ENCODE peak calls at places on chromosome X, in four cellular contexts. One of them, this sample, is unnamed.

GRCh38 chrX:20487227-20487626 is 220.5 kb upstream of the RPS6KA3 start:
- DNase-seq in transverse colon: no peak
- DNase-seq in sigmoid colon: no peak
- DNase-seq in stomach: no peak
- DNase-seq in this sample: no peak

GRCh38 chrX:3268804-3269203 is 77.6 kb downstream of the MXRA5 start:
- DNase-seq in transverse colon: no peak
- DNase-seq in stomach: no peak
- DNase-seq in sigmoid colon: no peak
- DNase-seq in this sample: no peak

GRCh38 chrX:74286950-74287349 is 17.0 kb upstream of the ZCCHC13 start:
- DNase-seq in sigmoid colon: no peak
- DNase-seq in transverse colon: no peak
- DNase-seq in stomach: no peak
- DNase-seq in this sample: no peak

GRCh38 chrX:53263597-53264094 is 17.7 kb downstream of the IQSEC2 start:
- DNase-seq in stomach: no peak
- DNase-seq in transverse colon: no peak
- DNase-seq in sigmoid colon: no peak
- DNase-seq in this sample: no peak

GRCh38 chrX:50108264-50108663 is 92.5 kb downstream of the AKAP4 start:
- DNase-seq in sigmoid colon: no peak
- DNase-seq in stomach: no peak
- DNase-seq in transverse colon: no peak
- DNase-seq in this sample: no peak

GRCh38 chrX:131792789-131793462 is 230.2 kb upstream of the STK26 start:
- DNase-seq in stomach: peak; percentile 89
- DNase-seq in sigmoid colon: peak; percentile 95
- DNase-seq in transverse colon: peak; percentile 92
- DNase-seq in this sample: no peak

GRCh38 chrX:26295425-26295824 is 79.5 kb downstream of the MAGEB5 start:
- DNase-seq in transverse colon: no peak
- DNase-seq in stomach: no peak
- DNase-seq in sigmoid colon: no peak
- DNase-seq in this sample: no peak

GRCh38 chrX:150846130-150846529 is 52.3 kb downstream of the CD99L2 start:
- DNase-seq in stomach: no peak
- DNase-seq in sigmoid colon: no peak
- DNase-seq in transverse colon: no peak
- DNase-seq in this sample: no peak

GRCh38 chrX:39965051-39965573 is 132.6 kb downstream of the BCOR start:
- DNase-seq in transverse colon: no peak
- DNase-seq in sigmoid colon: no peak
- DNase-seq in stomach: no peak
- DNase-seq in this sample: no peak

GRCh38 chrX:82218361-82218760 is 1016.5 kb downstream of the SH3BGRL start:
- DNase-seq in transverse colon: no peak
- DNase-seq in stomach: no peak
- DNase-seq in sigmoid colon: no peak
- DNase-seq in this sample: peak; percentile 4

GRCh38 chrX:140092121-140092520 is 126.8 kb upstream of the CXorf66 start:
- DNase-seq in sigmoid colon: no peak
- DNase-seq in stomach: no peak
- DNase-seq in transverse colon: no peak
- DNase-seq in this sample: no peak

GRCh38 chrX:18098704-18099103 is 122.0 kb downstream of the BEND2 start:
- DNase-seq in sigmoid colon: no peak
- DNase-seq in transverse colon: no peak
- DNase-seq in stomach: no peak
- DNase-seq in this sample: no peak

GRCh38 chrX:47143894-47144625 is 442 bp downstream of the NDUFB11 start:
- DNase-seq in transverse colon: peak; percentile 33
- DNase-seq in stomach: no peak
- DNase-seq in sigmoid colon: peak; percentile 70
- DNase-seq in this sample: peak; percentile 6

GRCh38 chrX:123962006-123962485 is 540 bp downstream of the STAG2 start:
- DNase-seq in stomach: no peak
- DNase-seq in transverse colon: no peak
- DNase-seq in sigmoid colon: no peak
- DNase-seq in this sample: no peak

GRCh38 chrX:48496660-48497059 is 12.1 kb upstream of the PORCN start:
- DNase-seq in sigmoid colon: no peak
- DNase-seq in transverse colon: no peak
- DNase-seq in stomach: no peak
- DNase-seq in this sample: no peak

GRCh38 chrX:136684120-136684519 is 36.2 kb downstream of the CD40LG start:
- DNase-seq in transverse colon: no peak
- DNase-seq in stomach: no peak
- DNase-seq in sigmoid colon: no peak
- DNase-seq in this sample: no peak

GRCh38 chrX:154607370-154607769 is 11.7 kb downstream of the CTAG1B start:
- DNase-seq in stomach: no peak
- DNase-seq in transverse colon: no peak
- DNase-seq in sigmoid colon: no peak
- DNase-seq in this sample: peak; percentile 27

GRCh38 chrX:69374569-69374968 is 129.6 kb upstream of the NALF2 start:
- DNase-seq in sigmoid colon: no peak
- DNase-seq in stomach: no peak
- DNase-seq in transverse colon: no peak
- DNase-seq in this sample: no peak

GRCh38 chrX:2767631-2768455 is 16.0 kb downstream of the XG start:
- DNase-seq in sigmoid colon: peak; percentile 90
- DNase-seq in transverse colon: peak; percentile 22
- DNase-seq in stomach: no peak
- DNase-seq in this sample: no peak

GRCh38 chrX:2584216-2584615 is 83.4 kb upstream of the DHRSX start:
- DNase-seq in stomach: no peak
- DNase-seq in transverse colon: no peak
- DNase-seq in sigmoid colon: no peak
- DNase-seq in this sample: no peak

GRCh38 chrX:14027511-14028019 is 2.1 kb downstream of the GEMIN8 start:
- DNase-seq in transverse colon: no peak
- DNase-seq in stomach: no peak
- DNase-seq in sigmoid colon: no peak
- DNase-seq in this sample: no peak

GRCh38 chrX:47863187-47863586 is 26.5 kb downstream of the ZNF81 start:
- DNase-seq in sigmoid colon: no peak
- DNase-seq in stomach: peak; percentile 52
- DNase-seq in transverse colon: no peak
- DNase-seq in this sample: peak; percentile 36

DNA sequence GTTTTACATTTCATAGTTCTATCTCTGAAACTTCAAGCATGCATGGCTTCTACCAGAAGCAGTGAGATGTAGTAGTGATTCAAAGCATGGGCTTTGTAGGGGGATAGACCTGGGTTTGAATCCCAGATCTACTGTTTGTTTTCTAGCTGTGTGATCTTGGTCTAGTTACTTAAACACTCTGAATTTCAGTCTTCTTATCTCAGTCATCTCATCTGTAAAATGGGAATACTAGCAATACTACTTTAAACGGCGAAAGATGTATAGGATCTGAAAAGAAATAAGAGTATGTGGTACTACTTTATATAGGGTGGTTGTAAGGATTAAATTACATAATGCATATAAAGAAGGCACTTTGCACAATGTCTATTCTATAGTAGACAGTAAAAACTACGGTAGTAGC is 20.0 kb upstream of the RNF128 start:
- DNase-seq in transverse colon: no peak
- DNase-seq in stomach: no peak
- DNase-seq in sigmoid colon: no peak
- DNase-seq in this sample: no peak
- TF ChIP-seq POLR2AphosphoS5 in transverse colon: no peak
- TF ChIP-seq POLR2AphosphoS5 in stomach: no peak
- TF ChIP-seq POLR2AphosphoS5 in sigmoid colon: no peak
- TF ChIP-seq POLR2AphosphoS5 in this sample: no peak

GRCh38 chrX:7085879-7086278 is 61.6 kb upstream of the STS start:
- DNase-seq in transverse colon: no peak
- DNase-seq in stomach: no peak
- DNase-seq in sigmoid colon: no peak
- DNase-seq in this sample: no peak
- H3K4me1 ChIP-seq in transverse colon: no peaks in the 10 kb centered on the region
- H3K4me1 ChIP-seq in stomach: peaks cover 9% of the 10 kb centered on the region
- H3K4me1 ChIP-seq in sigmoid colon: no peaks in the 10 kb centered on the region
- H3K4me1 ChIP-seq in this sample: no peaks in the 10 kb centered on the region

GRCh38 chrX:41344053-41344452 is 10.1 kb downstream of the DDX3X start:
- DNase-seq in stomach: no peak
- DNase-seq in sigmoid colon: no peak
- DNase-seq in transverse colon: no peak
- DNase-seq in this sample: no peak
- TF ChIP-seq POLR2AphosphoS5 in stomach: no peak
- TF ChIP-seq POLR2AphosphoS5 in sigmoid colon: no peak
- TF ChIP-seq POLR2AphosphoS5 in transverse colon: no peak
- TF ChIP-seq POLR2AphosphoS5 in this sample: no peak

GRCh38 chrX:21748235-21748634 is 9.7 kb downstream of the SMPX start:
- DNase-seq in stomach: no peak
- DNase-seq in transverse colon: no peak
- DNase-seq in sigmoid colon: no peak
- DNase-seq in this sample: no peak
- H3K4me1 ChIP-seq in stomach: no peaks in the 10 kb centered on the region
- H3K4me1 ChIP-seq in transverse colon: no peaks in the 10 kb centered on the region
- H3K4me1 ChIP-seq in sigmoid colon: no peaks in the 10 kb centered on the region
- H3K4me1 ChIP-seq in this sample: no peaks in the 10 kb centered on the region

GRCh38 chrX:24491741-24492140 is 26.7 kb downstream of the PDK3 start:
- DNase-seq in transverse colon: no peak
- DNase-seq in stomach: no peak
- DNase-seq in sigmoid colon: no peak
- DNase-seq in this sample: no peak

GRCh38 chrX:24493740-24494543 is 28.9 kb downstream of the PDK3 start:
- DNase-seq in sigmoid colon: no peak
- DNase-seq in stomach: no peak
- DNase-seq in transverse colon: no peak
- DNase-seq in this sample: no peak

GRCh38 chrX:24495700-24496099 is 30.6 kb downstream of the PDK3 start:
- DNase-seq in sigmoid colon: no peak
- DNase-seq in stomach: no peak
- DNase-seq in transverse colon: no peak
- DNase-seq in this sample: no peak

GRCh38 chrX:24498181-24498580 is 33.1 kb downstream of the PDK3 start:
- DNase-seq in stomach: no peak
- DNase-seq in sigmoid colon: peak; percentile 74
- DNase-seq in transverse colon: peak; percentile 22
- DNase-seq in this sample: peak; percentile 18

DNA sequence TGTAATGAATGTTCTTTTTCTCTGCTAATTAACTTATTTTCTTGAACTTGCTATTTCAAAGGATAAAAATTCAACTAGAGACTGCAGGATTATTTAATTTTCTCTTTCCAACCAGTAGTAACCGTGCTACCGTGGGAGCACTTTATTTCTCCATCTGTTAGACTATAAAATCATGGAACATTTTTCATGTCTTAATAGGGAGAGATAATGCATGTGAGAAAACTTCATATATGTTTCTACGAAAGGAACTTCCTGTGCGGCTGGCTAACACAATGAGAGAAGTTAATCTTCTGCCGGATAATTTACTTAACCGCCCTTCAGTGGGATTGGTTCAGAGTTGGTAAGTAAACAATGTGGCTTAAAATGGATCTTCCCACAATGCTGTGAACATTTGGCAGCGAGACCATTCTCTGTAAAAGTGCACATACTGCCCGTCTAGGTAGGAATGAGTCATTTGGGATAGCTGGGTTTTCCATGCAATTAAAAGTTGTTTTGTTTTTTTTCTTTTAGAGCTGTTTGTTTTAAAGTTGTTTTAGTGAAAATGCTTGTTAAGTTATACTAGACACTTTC is 29.5 kb downstream of the PDK3 start:
- DNase-seq in stomach: no peak
- DNase-seq in sigmoid colon: peak; percentile 68
- DNase-seq in transverse colon: peak; percentile 48
- DNase-seq in this sample: peak; percentile 74
- TF ChIP-seq POLR2AphosphoS5 in stomach: no peak
- TF ChIP-seq POLR2AphosphoS5 in sigmoid colon: no peak
- TF ChIP-seq POLR2AphosphoS5 in transverse colon: peak; percentile 43
- TF ChIP-seq POLR2AphosphoS5 in this sample: peak; percentile 85

GRCh38 chrX:33171071-33171470 is 40.3 kb downstream of the DMD start:
- DNase-seq in transverse colon: no peak
- DNase-seq in sigmoid colon: no peak
- DNase-seq in stomach: no peak
- DNase-seq in this sample: no peak
- H3K4me1 ChIP-seq in transverse colon: no peaks in the 10 kb centered on the region
- H3K4me1 ChIP-seq in sigmoid colon: no peaks in the 10 kb centered on the region
- H3K4me1 ChIP-seq in stomach: no peaks in the 10 kb centered on the region
- H3K4me1 ChIP-seq in this sample: no peaks in the 10 kb centered on the region